ENCODE peak calls at places on chromosome 16, in ten cellular contexts. T is fibroblast of mammary gland, A is WERI-Rb-1, Y is mucosa of descending colon, X is upper lobe of right lung, R is fibroblast of lung, V is uterus, I is AG09309, M is OCI-LY7, B is brain microvascular endothelial cell. C is an unnamed sample.
A peak's percentile ranks its signal among the peaks of the same experiment; 100 is the strongest.

GRCh38 chr16:12723681-12724080 is 80.0 kb downstream of the CPPED1 start:
- DNase-seq in I (no peak), R (no peak), X (no peak), T (no peak), M (no peak), A (no peak), V (no peak), Y (no peak), B (no peak), C (no peak)

GRCh38 chr16:3304370-3304769 is 860 bp downstream of the TIGD7 start:
- DNase-seq in R (no peak), A (no peak), Y (no peak), M (no peak), X (no peak), B (no peak), V (no peak), I (no peak), T (peak; percentile 31), C (peak; percentile 23)

GRCh38 chr16:57260294-57260929 is 15.4 kb downstream of the ARL2BP start:
- DNase-seq in R (peak; percentile 79), Y (no peak), I (no peak), B (peak; percentile 66), M (peak; percentile 21), X (peak; percentile 53), T (peak; percentile 57), V (no peak), A (no peak), C (peak; percentile 77)

GRCh38 chr16:2866422-2866821 is 8.5 kb upstream of the PRSS22 start:
- DNase-seq in R (no peak), T (no peak), M (no peak), I (no peak), A (no peak), B (no peak), V (no peak), X (no peak), Y (no peak), C (no peak)

GRCh38 chr16:83588070-83588469 is 219.7 kb upstream of the HSBP1 start:
- DNase-seq in X (no peak), A (no peak), M (no peak), Y (no peak), B (no peak), V (no peak), R (no peak), T (no peak), I (no peak), C (no peak)

GRCh38 chr16:22008215-22009142 is 568 bp downstream of the MOSMO start:
- DNase-seq in X (peak; percentile 67), Y (peak; percentile 63), T (no peak), A (no peak), R (peak; percentile 20), B (no peak), I (no peak), V (peak; percentile 28), M (peak; percentile 25), C (no peak)

GRCh38 chr16:79097781-79098180 is 502.8 kb downstream of the MAF start:
- DNase-seq in R (no peak), Y (no peak), X (no peak), M (no peak), V (no peak), I (no peak), A (no peak), T (no peak), B (no peak), C (no peak)

GRCh38 chr16:77169650-77170236 is 21.2 kb upstream of the MON1B start:
- DNase-seq in Y (no peak), A (peak; percentile 66), R (peak; percentile 5), I (no peak), B (peak; percentile 23), V (no peak), X (no peak), M (peak; percentile 65), T (peak; percentile 50), C (peak; percentile 0)

GRCh38 chr16:11145173-11145820 is 110.7 kb downstream of the SOCS1 start:
- DNase-seq in Y (no peak), M (no peak), B (no peak), R (peak; percentile 40), V (no peak), A (peak; percentile 42), I (no peak), X (no peak), T (peak; percentile 77), C (peak; percentile 78)

GRCh38 chr16:76265434-76266045 is 11.7 kb upstream of the CNTNAP4 start:
- DNase-seq in M (peak; percentile 48), T (peak; percentile 60), Y (peak; percentile 44), I (no peak), B (no peak), R (peak; percentile 0), A (peak; percentile 70), X (no peak), V (no peak), C (no peak)

GRCh38 chr16:11264155-11264832 is 4.8 kb downstream of the TNP2 start:
- DNase-seq in M (peak; percentile 39), Y (no peak), I (no peak), B (no peak), A (no peak), V (no peak), X (no peak), R (no peak), T (no peak), C (no peak)

GRCh38 chr16:31134091-31134571 is 1.4 kb downstream of the PRSS8 start:
- DNase-seq in I (no peak), A (no peak), X (no peak), R (peak; percentile 32), M (no peak), T (peak; percentile 16), B (no peak), Y (peak; percentile 46), V (no peak), C (no peak)
- H3K4me3 ChIP-seq in I (no peak overlapping the region), A (no peak overlapping the region), X (peak overlapping the region; percentile 58), R (no peak overlapping the region), M (no peak overlapping the region), T (no peak overlapping the region), B (no peak overlapping the region), Y (peak overlapping the region; percentile 46), V (no peak overlapping the region), C (no peak overlapping the region)

DNA sequence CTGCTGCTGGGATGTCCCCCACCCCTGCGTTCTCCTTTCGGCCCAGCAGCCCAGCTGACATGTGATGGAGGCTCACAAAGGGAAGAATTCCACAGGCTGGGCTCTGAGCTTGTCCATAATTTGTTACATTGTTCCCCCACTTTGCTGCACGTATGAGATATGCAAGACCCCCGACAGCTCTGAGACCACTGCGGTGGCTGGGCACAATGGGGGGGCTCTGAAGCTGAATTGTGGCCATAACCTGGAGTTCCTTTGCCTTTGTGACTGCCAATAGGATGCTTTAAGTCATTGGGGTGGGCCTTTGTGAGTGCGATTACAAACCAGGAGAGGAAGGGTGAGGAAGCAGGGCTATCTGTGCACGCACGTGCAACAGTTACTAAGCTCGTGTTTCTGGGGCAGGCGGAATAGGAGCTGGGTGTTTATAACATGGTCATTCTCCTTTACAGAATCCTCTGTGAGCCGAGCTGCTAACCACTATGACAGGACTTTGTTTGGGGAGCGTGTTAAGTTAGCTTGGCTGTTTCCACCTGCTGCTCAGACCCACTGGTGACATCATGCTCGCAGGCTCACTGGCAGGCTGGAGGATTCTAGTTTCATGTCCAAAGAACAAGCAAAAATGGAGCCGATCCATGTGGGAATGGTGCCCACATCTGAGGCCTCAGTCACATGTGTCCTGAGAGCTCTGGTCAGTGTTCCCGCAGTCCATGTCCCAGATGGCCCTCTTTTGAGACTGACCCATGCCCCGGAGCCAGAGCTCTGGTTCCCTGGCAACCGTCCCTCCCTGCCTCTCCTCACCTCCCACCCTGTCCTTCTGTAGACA is 208.3 kb upstream of the SALL1 start:
- DNase-seq in B (no peak), R (peak; percentile 7), T (no peak), Y (no peak), I (no peak), A (no peak), M (no peak), X (no peak), V (peak; percentile 49), C (peak; percentile 39)
- TF ChIP-seq CTCF in B (no peak), R (no peak), T (no peak), Y (no peak), I (no peak), A (no peak), M (no peak), X (no peak), V (no peak), C (no peak)

GRCh38 chr16:4538386-4539235 is at the start of gene CDIP1:
- DNase-seq in Y (peak; percentile 98), B (peak; percentile 93), V (peak; percentile 97), X (peak; percentile 99), T (peak; percentile 93), M (peak; percentile 97), A (peak; percentile 98), R (peak; percentile 90), I (peak; percentile 45), C (peak; percentile 98)

GRCh38 chr16:4537376-4538066 is 1.1 kb downstream of the CDIP1 start:
- DNase-seq in I (no peak), V (no peak), B (no peak), Y (no peak), T (no peak), X (no peak), R (no peak), M (no peak), A (no peak), C (peak; percentile 54)

GRCh38 chr16:4538067-4538385 is 547 bp downstream of the CDIP1 start:
- DNase-seq in I (no peak), R (no peak), T (no peak), B (no peak), X (no peak), V (no peak), M (no peak), A (no peak), Y (no peak), C (peak; percentile 40)

GRCh38 chr16:4535627-4536108 is 2.9 kb downstream of the CDIP1 start:
- DNase-seq in M (no peak), B (no peak), X (peak; percentile 52), V (no peak), I (no peak), Y (no peak), R (no peak), A (no peak), T (no peak), C (no peak)

DNA sequence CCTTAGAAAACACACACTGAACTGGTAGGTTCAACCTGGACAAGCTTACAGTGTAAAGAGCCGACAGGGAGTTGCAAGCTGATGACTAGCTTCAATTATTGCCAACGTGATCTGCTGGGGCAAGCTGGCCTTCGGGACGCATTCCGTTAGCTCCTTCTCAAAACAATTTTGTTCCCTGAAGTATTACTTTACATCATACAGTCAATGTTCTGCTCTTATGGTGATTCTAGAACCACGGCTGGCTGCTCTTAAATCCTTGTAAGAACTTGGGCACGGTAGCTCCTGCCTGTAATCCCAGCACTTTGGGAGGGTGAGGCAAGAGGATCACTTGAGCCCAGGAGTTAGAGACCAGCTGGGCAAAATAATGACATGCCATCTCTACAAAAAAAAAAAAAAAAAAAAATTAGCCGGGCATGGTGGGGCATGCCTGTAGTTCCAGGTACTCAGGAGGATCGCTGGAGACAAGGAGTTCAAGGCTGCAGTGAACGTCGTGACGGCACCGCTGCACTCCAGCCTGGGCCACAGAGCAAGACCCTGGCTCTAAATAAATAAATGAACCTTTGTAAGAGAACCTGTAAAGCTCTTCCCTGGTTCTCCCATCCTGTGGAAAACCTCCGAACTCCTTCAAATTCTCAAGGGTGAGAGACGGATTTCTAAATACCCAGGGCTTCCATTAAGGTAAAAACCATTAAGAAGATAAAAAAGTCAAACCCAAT is 2.0 kb downstream of the CDIP1 start:
- DNase-seq in M (no peak), I (no peak), X (no peak), A (no peak), T (no peak), Y (no peak), R (no peak), B (no peak), V (no peak), C (no peak)
- H3K4me3 ChIP-seq in M (no peak overlapping the region), I (no peak overlapping the region), X (no peak overlapping the region), A (no peak overlapping the region), T (no peak overlapping the region), Y (no peak overlapping the region), R (no peak overlapping the region), B (no peak overlapping the region), V (no peak overlapping the region), C (no peak overlapping the region)

GRCh38 chr16:86316967-86317616 is 193.2 kb upstream of the FOXF1 start:
- DNase-seq in B (no peak), T (no peak), I (no peak), A (no peak), M (no peak), V (no peak), X (no peak), Y (no peak), R (no peak), C (no peak)
- TF ChIP-seq CTCF in B (no peak), T (no peak), I (no peak), A (peak; percentile 11), M (no peak), V (no peak), X (no peak), Y (no peak), R (no peak), C (no peak)